ENCODE peak calls at places on chromosome 3, in nine cellular contexts. One of them, this sample, is unnamed.

GRCh38 chr3:52408466-52408865 is 36.4 kb downstream of the SEMA3G start:
- DNase-seq in HFFc6: no peak
- DNase-seq in lung microvascular endothelial cell: no peak
- DNase-seq in HTR-8/SVneo: no peak
- DNase-seq in hepatic stellate cell: no peak
- DNase-seq in iPS-NIHi11: no peak
- DNase-seq in Daoy: no peak
- DNase-seq in neuronal stem cell: no peak
- DNase-seq in heart right ventricle: no peak
- DNase-seq in this sample: peak

GRCh38 chr3:126746395-126747177 is 42.5 kb downstream of the CHCHD6 start:
- DNase-seq in Daoy: peak
- DNase-seq in neuronal stem cell: no peak
- DNase-seq in hepatic stellate cell: no peak
- DNase-seq in HFFc6: peak
- DNase-seq in heart right ventricle: peak
- DNase-seq in iPS-NIHi11: no peak
- DNase-seq in lung microvascular endothelial cell: peak
- DNase-seq in HTR-8/SVneo: peak
- DNase-seq in this sample: no peak

GRCh38 chr3:139588450-139588849 is 48.9 kb upstream of the RBP1 start:
- DNase-seq in neuronal stem cell: peak
- DNase-seq in HTR-8/SVneo: no peak
- DNase-seq in Daoy: peak
- DNase-seq in hepatic stellate cell: no peak
- DNase-seq in iPS-NIHi11: peak
- DNase-seq in heart right ventricle: peak
- DNase-seq in lung microvascular endothelial cell: no peak
- DNase-seq in HFFc6: no peak
- DNase-seq in this sample: no peak

GRCh38 chr3:57927916-57928315 is 80.3 kb upstream of the FLNB start:
- DNase-seq in Daoy: no peak
- DNase-seq in lung microvascular endothelial cell: no peak
- DNase-seq in HTR-8/SVneo: no peak
- DNase-seq in HFFc6: no peak
- DNase-seq in iPS-NIHi11: no peak
- DNase-seq in heart right ventricle: no peak
- DNase-seq in neuronal stem cell: no peak
- DNase-seq in hepatic stellate cell: no peak
- DNase-seq in this sample: no peak

GRCh38 chr3:7876741-7877297 is 624.8 kb upstream of the LMCD1 start:
- DNase-seq in hepatic stellate cell: no peak
- DNase-seq in HTR-8/SVneo: no peak
- DNase-seq in Daoy: no peak
- DNase-seq in neuronal stem cell: no peak
- DNase-seq in HFFc6: no peak
- DNase-seq in iPS-NIHi11: no peak
- DNase-seq in lung microvascular endothelial cell: peak
- DNase-seq in heart right ventricle: no peak
- DNase-seq in this sample: no peak

GRCh38 chr3:131596884-131597283 is 94.1 kb upstream of the MRPL3 start:
- DNase-seq in heart right ventricle: no peak
- DNase-seq in iPS-NIHi11: no peak
- DNase-seq in lung microvascular endothelial cell: no peak
- DNase-seq in HTR-8/SVneo: no peak
- DNase-seq in neuronal stem cell: no peak
- DNase-seq in hepatic stellate cell: no peak
- DNase-seq in Daoy: no peak
- DNase-seq in HFFc6: no peak
- DNase-seq in this sample: no peak

GRCh38 chr3:242986-243706 is 46.6 kb downstream of the CHL1 start:
- DNase-seq in iPS-NIHi11: no peak
- DNase-seq in HFFc6: no peak
- DNase-seq in heart right ventricle: no peak
- DNase-seq in Daoy: no peak
- DNase-seq in lung microvascular endothelial cell: no peak
- DNase-seq in hepatic stellate cell: no peak
- DNase-seq in neuronal stem cell: no peak
- DNase-seq in HTR-8/SVneo: no peak
- DNase-seq in this sample: no peak

GRCh38 chr3:33931512-33931911 is 133.1 kb downstream of the PDCD6IP start:
- DNase-seq in Daoy: no peak
- DNase-seq in heart right ventricle: no peak
- DNase-seq in hepatic stellate cell: no peak
- DNase-seq in iPS-NIHi11: no peak
- DNase-seq in lung microvascular endothelial cell: no peak
- DNase-seq in HFFc6: no peak
- DNase-seq in neuronal stem cell: no peak
- DNase-seq in HTR-8/SVneo: no peak
- DNase-seq in this sample: no peak

GRCh38 chr3:163056874-163057497 is 1560.4 kb downstream of the OTOL1 start:
- DNase-seq in iPS-NIHi11: peak
- DNase-seq in Daoy: peak
- DNase-seq in lung microvascular endothelial cell: peak
- DNase-seq in HFFc6: peak
- DNase-seq in hepatic stellate cell: peak
- DNase-seq in heart right ventricle: no peak
- DNase-seq in neuronal stem cell: peak
- DNase-seq in HTR-8/SVneo: peak
- DNase-seq in this sample: no peak

GRCh38 chr3:100412897-100413590 is 11.7 kb downstream of the LNP1 start:
- DNase-seq in hepatic stellate cell: no peak
- DNase-seq in lung microvascular endothelial cell: no peak
- DNase-seq in Daoy: no peak
- DNase-seq in heart right ventricle: no peak
- DNase-seq in neuronal stem cell: no peak
- DNase-seq in HFFc6: no peak
- DNase-seq in iPS-NIHi11: no peak
- DNase-seq in HTR-8/SVneo: no peak
- DNase-seq in this sample: no peak

GRCh38 chr3:46537789-46538188 is 28.3 kb downstream of the LRRC2 start:
- DNase-seq in iPS-NIHi11: no peak
- DNase-seq in hepatic stellate cell: no peak
- DNase-seq in heart right ventricle: no peak
- DNase-seq in Daoy: no peak
- DNase-seq in HFFc6: no peak
- DNase-seq in lung microvascular endothelial cell: no peak
- DNase-seq in neuronal stem cell: no peak
- DNase-seq in HTR-8/SVneo: no peak
- DNase-seq in this sample: no peak

GRCh38 chr3:156642750-156643728 is 31.4 kb upstream of the TIPARP start:
- DNase-seq in Daoy: no peak
- DNase-seq in neuronal stem cell: no peak
- DNase-seq in lung microvascular endothelial cell: no peak
- DNase-seq in HTR-8/SVneo: no peak
- DNase-seq in iPS-NIHi11: no peak
- DNase-seq in HFFc6: no peak
- DNase-seq in hepatic stellate cell: peak
- DNase-seq in heart right ventricle: no peak
- DNase-seq in this sample: no peak

GRCh38 chr3:18988619-18989229 is 159.6 kb upstream of the KCNH8 start:
- DNase-seq in iPS-NIHi11: peak
- DNase-seq in hepatic stellate cell: no peak
- DNase-seq in lung microvascular endothelial cell: no peak
- DNase-seq in heart right ventricle: no peak
- DNase-seq in Daoy: no peak
- DNase-seq in neuronal stem cell: peak
- DNase-seq in HTR-8/SVneo: peak
- DNase-seq in HFFc6: no peak
- DNase-seq in this sample: no peak

GRCh38 chr3:135706758-135707375 is 258.7 kb upstream of the PPP2R3A start:
- DNase-seq in HFFc6: peak
- DNase-seq in lung microvascular endothelial cell: no peak
- DNase-seq in iPS-NIHi11: no peak
- DNase-seq in heart right ventricle: no peak
- DNase-seq in HTR-8/SVneo: no peak
- DNase-seq in neuronal stem cell: no peak
- DNase-seq in Daoy: no peak
- DNase-seq in hepatic stellate cell: no peak
- DNase-seq in this sample: no peak

GRCh38 chr3:48591436-48591835 is 3.7 kb downstream of the COL7A1 start:
- DNase-seq in heart right ventricle: no peak
- DNase-seq in iPS-NIHi11: no peak
- DNase-seq in HFFc6: no peak
- DNase-seq in hepatic stellate cell: no peak
- DNase-seq in HTR-8/SVneo: no peak
- DNase-seq in Daoy: no peak
- DNase-seq in neuronal stem cell: no peak
- DNase-seq in lung microvascular endothelial cell: no peak
- DNase-seq in this sample: no peak

GRCh38 chr3:128432898-128433629 is 33.6 kb downstream of the DNAJB8 start:
- DNase-seq in HFFc6: no peak
- DNase-seq in lung microvascular endothelial cell: no peak
- DNase-seq in neuronal stem cell: peak
- DNase-seq in HTR-8/SVneo: no peak
- DNase-seq in Daoy: peak
- DNase-seq in heart right ventricle: no peak
- DNase-seq in iPS-NIHi11: peak
- DNase-seq in hepatic stellate cell: no peak
- DNase-seq in this sample: no peak

GRCh38 chr3:58683001-58683845 is 16.6 kb upstream of the FAM3D start:
- DNase-seq in lung microvascular endothelial cell: peak
- DNase-seq in HTR-8/SVneo: peak
- DNase-seq in iPS-NIHi11: no peak
- DNase-seq in heart right ventricle: no peak
- DNase-seq in neuronal stem cell: no peak
- DNase-seq in hepatic stellate cell: peak
- DNase-seq in Daoy: peak
- DNase-seq in HFFc6: peak
- DNase-seq in this sample: no peak

GRCh38 chr3:16614033-16615031 is 9.1 kb upstream of the DAZL start:
- DNase-seq in neuronal stem cell: no peak
- DNase-seq in iPS-NIHi11: no peak
- DNase-seq in HTR-8/SVneo: no peak
- DNase-seq in HFFc6: no peak
- DNase-seq in lung microvascular endothelial cell: no peak
- DNase-seq in hepatic stellate cell: no peak
- DNase-seq in heart right ventricle: no peak
- DNase-seq in Daoy: no peak
- DNase-seq in this sample: no peak

GRCh38 chr3:39850707-39851014 is 41.3 kb downstream of the MYRIP start:
- DNase-seq in lung microvascular endothelial cell: no peak
- DNase-seq in HTR-8/SVneo: no peak
- DNase-seq in iPS-NIHi11: no peak
- DNase-seq in Daoy: no peak
- DNase-seq in heart right ventricle: no peak
- DNase-seq in hepatic stellate cell: no peak
- DNase-seq in neuronal stem cell: no peak
- DNase-seq in HFFc6: no peak
- DNase-seq in this sample: no peak

GRCh38 chr3:16399473-16399872 is 114.0 kb downstream of the RFTN1 start:
- DNase-seq in heart right ventricle: peak
- DNase-seq in Daoy: peak
- DNase-seq in HTR-8/SVneo: peak
- DNase-seq in lung microvascular endothelial cell: peak
- DNase-seq in iPS-NIHi11: peak
- DNase-seq in HFFc6: peak
- DNase-seq in neuronal stem cell: no peak
- DNase-seq in hepatic stellate cell: peak
- DNase-seq in this sample: no peak

GRCh38 chr3:38460377-38461085 is 6.8 kb downstream of the ACVR2B start:
- DNase-seq in neuronal stem cell: no peak
- DNase-seq in Daoy: no peak
- DNase-seq in iPS-NIHi11: no peak
- DNase-seq in HTR-8/SVneo: no peak
- DNase-seq in HFFc6: no peak
- DNase-seq in heart right ventricle: no peak
- DNase-seq in hepatic stellate cell: no peak
- DNase-seq in lung microvascular endothelial cell: no peak
- DNase-seq in this sample: no peak

GRCh38 chr3:167609156-167609555 is 44.6 kb downstream of the WDR49 start:
- DNase-seq in hepatic stellate cell: no peak
- DNase-seq in Daoy: no peak
- DNase-seq in heart right ventricle: no peak
- DNase-seq in neuronal stem cell: no peak
- DNase-seq in iPS-NIHi11: no peak
- DNase-seq in HTR-8/SVneo: no peak
- DNase-seq in lung microvascular endothelial cell: no peak
- DNase-seq in HFFc6: no peak
- DNase-seq in this sample: no peak

GRCh38 chr3:58065700-58066167 is 57.5 kb downstream of the FLNB start:
- DNase-seq in heart right ventricle: no peak
- DNase-seq in iPS-NIHi11: peak
- DNase-seq in lung microvascular endothelial cell: no peak
- DNase-seq in HTR-8/SVneo: no peak
- DNase-seq in Daoy: no peak
- DNase-seq in neuronal stem cell: no peak
- DNase-seq in HFFc6: no peak
- DNase-seq in hepatic stellate cell: no peak
- DNase-seq in this sample: no peak

GRCh38 chr3:38623539-38623938 is 25.9 kb downstream of the SCN5A start:
- DNase-seq in Daoy: no peak
- DNase-seq in hepatic stellate cell: no peak
- DNase-seq in iPS-NIHi11: peak
- DNase-seq in heart right ventricle: no peak
- DNase-seq in HFFc6: no peak
- DNase-seq in neuronal stem cell: no peak
- DNase-seq in lung microvascular endothelial cell: no peak
- DNase-seq in HTR-8/SVneo: no peak
- DNase-seq in this sample: no peak

GRCh38 chr3:61802772-61803171 is 241.4 kb downstream of the PTPRG start:
- DNase-seq in heart right ventricle: no peak
- DNase-seq in hepatic stellate cell: no peak
- DNase-seq in HTR-8/SVneo: no peak
- DNase-seq in iPS-NIHi11: no peak
- DNase-seq in HFFc6: no peak
- DNase-seq in neuronal stem cell: no peak
- DNase-seq in Daoy: no peak
- DNase-seq in lung microvascular endothelial cell: peak
- DNase-seq in this sample: no peak

GRCh38 chr3:154779571-154779970 is 300.5 kb upstream of the MME start:
- DNase-seq in lung microvascular endothelial cell: no peak
- DNase-seq in HTR-8/SVneo: peak
- DNase-seq in neuronal stem cell: no peak
- DNase-seq in Daoy: no peak
- DNase-seq in hepatic stellate cell: no peak
- DNase-seq in HFFc6: no peak
- DNase-seq in heart right ventricle: no peak
- DNase-seq in iPS-NIHi11: no peak
- DNase-seq in this sample: no peak